ENCODE peak calls at places on chromosomes 13 and 19, in eight cellular contexts. One of them, this sample, is unnamed.

GRCh38 chr13:98284677-98285076 is 107.6 kb upstream of the RNF113B start:
- DNase-seq in suprapubic skin: no peak
- DNase-seq in astrocyte: no peak
- DNase-seq in A673: peak; percentile 26
- DNase-seq in esophagus squamous epithelium: no peak
- DNase-seq in body of pancreas: peak; percentile 39
- DNase-seq in breast epithelium: no peak
- DNase-seq in CD4-positive, CD25-positive, alpha-beta regulatory T cell: no peak
- DNase-seq in this sample: no peak

GRCh38 chr19:31308781-31309180 is 40.5 kb downstream of the TSHZ3 start:
- DNase-seq in suprapubic skin: peak; percentile 71
- DNase-seq in astrocyte: no peak
- DNase-seq in A673: no peak
- DNase-seq in esophagus squamous epithelium: no peak
- DNase-seq in body of pancreas: no peak
- DNase-seq in breast epithelium: no peak
- DNase-seq in CD4-positive, CD25-positive, alpha-beta regulatory T cell: no peak
- DNase-seq in this sample: no peak

GRCh38 chr19:16457195-16457953 is 14.4 kb downstream of the EPS15L1 start:
- DNase-seq in suprapubic skin: peak; percentile 84
- DNase-seq in astrocyte: peak; percentile 35
- DNase-seq in A673: peak; percentile 44
- DNase-seq in esophagus squamous epithelium: no peak
- DNase-seq in body of pancreas: peak; percentile 20
- DNase-seq in breast epithelium: no peak
- DNase-seq in CD4-positive, CD25-positive, alpha-beta regulatory T cell: peak; percentile 18
- DNase-seq in this sample: no peak

GRCh38 chr13:37598572-37598971 is at the start of gene POSTN:
- DNase-seq in suprapubic skin: no peak
- DNase-seq in astrocyte: peak; percentile 61
- DNase-seq in A673: no peak
- DNase-seq in esophagus squamous epithelium: no peak
- DNase-seq in body of pancreas: no peak
- DNase-seq in breast epithelium: no peak
- DNase-seq in CD4-positive, CD25-positive, alpha-beta regulatory T cell: no peak
- DNase-seq in this sample: no peak

GRCh38 chr13:101326710-101327109 is 89.6 kb downstream of the NALCN start:
- DNase-seq in suprapubic skin: no peak
- DNase-seq in astrocyte: no peak
- DNase-seq in A673: no peak
- DNase-seq in esophagus squamous epithelium: no peak
- DNase-seq in body of pancreas: no peak
- DNase-seq in breast epithelium: no peak
- DNase-seq in CD4-positive, CD25-positive, alpha-beta regulatory T cell: no peak
- DNase-seq in this sample: no peak

GRCh38 chr19:13864223-13864512 is 12.8 kb upstream of the NANOS3 start:
- DNase-seq in suprapubic skin: no peak
- DNase-seq in astrocyte: no peak
- DNase-seq in A673: no peak
- DNase-seq in esophagus squamous epithelium: no peak
- DNase-seq in body of pancreas: no peak
- DNase-seq in breast epithelium: no peak
- DNase-seq in CD4-positive, CD25-positive, alpha-beta regulatory T cell: no peak
- DNase-seq in this sample: no peak

GRCh38 chr13:23645851-23646250 is 75.6 kb downstream of the TNFRSF19 start:
- DNase-seq in suprapubic skin: no peak
- DNase-seq in astrocyte: no peak
- DNase-seq in A673: no peak
- DNase-seq in esophagus squamous epithelium: no peak
- DNase-seq in body of pancreas: no peak
- DNase-seq in breast epithelium: no peak
- DNase-seq in CD4-positive, CD25-positive, alpha-beta regulatory T cell: no peak
- DNase-seq in this sample: no peak

GRCh38 chr19:10288662-10289166 is 1.0 kb upstream of the ICAM5 start:
- DNase-seq in suprapubic skin: no peak
- DNase-seq in astrocyte: no peak
- DNase-seq in A673: peak; percentile 87
- DNase-seq in esophagus squamous epithelium: no peak
- DNase-seq in body of pancreas: no peak
- DNase-seq in breast epithelium: no peak
- DNase-seq in CD4-positive, CD25-positive, alpha-beta regulatory T cell: peak; percentile 71
- DNase-seq in this sample: peak; percentile 81

GRCh38 chr19:10766681-10767201 is 48.9 kb downstream of the DNM2 start:
- DNase-seq in suprapubic skin: no peak
- DNase-seq in astrocyte: peak; percentile 26
- DNase-seq in A673: peak; percentile 65
- DNase-seq in esophagus squamous epithelium: no peak
- DNase-seq in body of pancreas: peak; percentile 81
- DNase-seq in breast epithelium: no peak
- DNase-seq in CD4-positive, CD25-positive, alpha-beta regulatory T cell: no peak
- DNase-seq in this sample: no peak

GRCh38 chr13:79404361-79404760 is 1.7 kb downstream of the RBM26 start:
- DNase-seq in suprapubic skin: no peak
- DNase-seq in astrocyte: no peak
- DNase-seq in A673: no peak
- DNase-seq in esophagus squamous epithelium: no peak
- DNase-seq in body of pancreas: no peak
- DNase-seq in breast epithelium: no peak
- DNase-seq in CD4-positive, CD25-positive, alpha-beta regulatory T cell: no peak
- DNase-seq in this sample: no peak

GRCh38 chr13:79405501-79405830 is 589 bp downstream of the RBM26 start:
- DNase-seq in suprapubic skin: no peak
- DNase-seq in astrocyte: no peak
- DNase-seq in A673: peak; percentile 34
- DNase-seq in esophagus squamous epithelium: no peak
- DNase-seq in body of pancreas: no peak
- DNase-seq in breast epithelium: no peak
- DNase-seq in CD4-positive, CD25-positive, alpha-beta regulatory T cell: no peak
- DNase-seq in this sample: no peak

GRCh38 chr13:79406597-79406908 is 498 bp upstream of the RBM26 start:
- DNase-seq in suprapubic skin: no peak
- DNase-seq in astrocyte: no peak
- DNase-seq in A673: no peak
- DNase-seq in esophagus squamous epithelium: no peak
- DNase-seq in body of pancreas: no peak
- DNase-seq in breast epithelium: no peak
- DNase-seq in CD4-positive, CD25-positive, alpha-beta regulatory T cell: no peak
- DNase-seq in this sample: no peak

GRCh38 chr13:79405831-79406596 is at the start of gene RBM26:
- DNase-seq in suprapubic skin: peak; percentile 96
- DNase-seq in astrocyte: peak; percentile 82
- DNase-seq in A673: peak; percentile 96
- DNase-seq in esophagus squamous epithelium: peak; percentile 61
- DNase-seq in body of pancreas: peak; percentile 93
- DNase-seq in breast epithelium: peak; percentile 93
- DNase-seq in CD4-positive, CD25-positive, alpha-beta regulatory T cell: peak; percentile 97
- DNase-seq in this sample: peak; percentile 83

GRCh38 chr13:79404985-79405384 is 1.1 kb downstream of the RBM26 start:
- DNase-seq in suprapubic skin: no peak
- DNase-seq in astrocyte: no peak
- DNase-seq in A673: no peak
- DNase-seq in esophagus squamous epithelium: no peak
- DNase-seq in body of pancreas: no peak
- DNase-seq in breast epithelium: no peak
- DNase-seq in CD4-positive, CD25-positive, alpha-beta regulatory T cell: no peak
- DNase-seq in this sample: no peak
- H3K27ac ChIP-seq in suprapubic skin: peak overlapping the region; percentile 99
- H3K27ac ChIP-seq in astrocyte: peak overlapping the region; percentile 98
- H3K27ac ChIP-seq in A673: peak overlapping the region; percentile 90
- H3K27ac ChIP-seq in esophagus squamous epithelium: peak overlapping the region; percentile 98
- H3K27ac ChIP-seq in body of pancreas: peak overlapping the region; percentile 90
- H3K27ac ChIP-seq in breast epithelium: peak overlapping the region; percentile 98
- H3K27ac ChIP-seq in CD4-positive, CD25-positive, alpha-beta regulatory T cell: peak overlapping the region; percentile 96
- H3K27ac ChIP-seq in this sample: peak overlapping the region; percentile 75

DNA sequence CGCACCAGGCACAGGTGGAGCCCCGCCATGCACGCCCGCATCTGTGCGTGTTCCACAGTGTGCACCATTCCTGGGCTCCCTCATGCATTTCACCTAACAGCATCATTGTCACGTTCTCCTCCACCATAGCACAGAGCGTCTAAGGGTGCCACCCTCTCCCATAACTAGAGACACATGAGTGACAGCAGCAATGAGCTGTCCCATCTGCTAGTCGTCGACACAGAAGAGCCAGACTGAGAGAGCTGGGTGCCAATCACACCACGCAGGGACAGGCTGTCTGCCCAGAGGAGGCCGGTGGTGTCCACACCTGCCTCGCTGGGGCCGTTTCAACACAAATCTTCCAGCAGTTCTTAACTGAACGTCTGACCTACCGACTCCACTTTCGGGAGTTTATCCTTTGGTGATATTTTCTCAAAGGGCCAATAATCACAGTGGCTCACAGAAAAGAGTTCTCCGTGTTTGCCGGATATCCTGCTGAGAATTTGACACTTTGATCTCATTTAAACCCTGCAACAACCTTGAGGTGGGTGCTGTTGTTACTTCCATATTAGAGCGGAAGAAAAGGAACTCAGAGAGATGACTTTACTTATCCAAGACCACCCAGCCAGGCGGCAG is 16.1 kb downstream of the CLEC11A start:
- DNase-seq in suprapubic skin: no peak
- DNase-seq in astrocyte: no peak
- DNase-seq in A673: peak; percentile 91
- DNase-seq in esophagus squamous epithelium: no peak
- DNase-seq in body of pancreas: no peak
- DNase-seq in breast epithelium: no peak
- DNase-seq in CD4-positive, CD25-positive, alpha-beta regulatory T cell: no peak
- DNase-seq in this sample: no peak
- H3K4me3 ChIP-seq in suprapubic skin: no peak overlapping the region
- H3K4me3 ChIP-seq in astrocyte: no peak overlapping the region
- H3K4me3 ChIP-seq in A673: peak overlapping the region; percentile 25
- H3K4me3 ChIP-seq in esophagus squamous epithelium: no peak overlapping the region
- H3K4me3 ChIP-seq in body of pancreas: no peak overlapping the region
- H3K4me3 ChIP-seq in breast epithelium: no peak overlapping the region
- H3K4me3 ChIP-seq in CD4-positive, CD25-positive, alpha-beta regulatory T cell: no peak overlapping the region
- H3K4me3 ChIP-seq in this sample: no peak overlapping the region

GRCh38 chr13:74206855-74207254 is 72.7 kb upstream of the KLF12 start:
- DNase-seq in suprapubic skin: no peak
- DNase-seq in astrocyte: no peak
- DNase-seq in A673: no peak
- DNase-seq in esophagus squamous epithelium: no peak
- DNase-seq in body of pancreas: no peak
- DNase-seq in breast epithelium: no peak
- DNase-seq in CD4-positive, CD25-positive, alpha-beta regulatory T cell: no peak
- DNase-seq in this sample: no peak
- H3K27ac ChIP-seq in suprapubic skin: no peak overlapping the region
- H3K27ac ChIP-seq in astrocyte: peak overlapping the region; percentile 81
- H3K27ac ChIP-seq in A673: no peak overlapping the region
- H3K27ac ChIP-seq in esophagus squamous epithelium: no peak overlapping the region
- H3K27ac ChIP-seq in body of pancreas: no peak overlapping the region
- H3K27ac ChIP-seq in breast epithelium: no peak overlapping the region
- H3K27ac ChIP-seq in CD4-positive, CD25-positive, alpha-beta regulatory T cell: no peak overlapping the region
- H3K27ac ChIP-seq in this sample: no peak overlapping the region

GRCh38 chr13:114129649-114130062 is 2.8 kb downstream of the RASA3 start:
- DNase-seq in suprapubic skin: no peak
- DNase-seq in astrocyte: no peak
- DNase-seq in A673: no peak
- DNase-seq in esophagus squamous epithelium: no peak
- DNase-seq in body of pancreas: no peak
- DNase-seq in breast epithelium: no peak
- DNase-seq in CD4-positive, CD25-positive, alpha-beta regulatory T cell: peak; percentile 52
- DNase-seq in this sample: no peak
- H3K4me3 ChIP-seq in suprapubic skin: no peak overlapping the region
- H3K4me3 ChIP-seq in astrocyte: peak overlapping the region; percentile 99
- H3K4me3 ChIP-seq in A673: no peak overlapping the region
- H3K4me3 ChIP-seq in esophagus squamous epithelium: no peak overlapping the region
- H3K4me3 ChIP-seq in body of pancreas: no peak overlapping the region
- H3K4me3 ChIP-seq in breast epithelium: no peak overlapping the region
- H3K4me3 ChIP-seq in CD4-positive, CD25-positive, alpha-beta regulatory T cell: peak overlapping the region; percentile 97
- H3K4me3 ChIP-seq in this sample: no peak overlapping the region

DNA sequence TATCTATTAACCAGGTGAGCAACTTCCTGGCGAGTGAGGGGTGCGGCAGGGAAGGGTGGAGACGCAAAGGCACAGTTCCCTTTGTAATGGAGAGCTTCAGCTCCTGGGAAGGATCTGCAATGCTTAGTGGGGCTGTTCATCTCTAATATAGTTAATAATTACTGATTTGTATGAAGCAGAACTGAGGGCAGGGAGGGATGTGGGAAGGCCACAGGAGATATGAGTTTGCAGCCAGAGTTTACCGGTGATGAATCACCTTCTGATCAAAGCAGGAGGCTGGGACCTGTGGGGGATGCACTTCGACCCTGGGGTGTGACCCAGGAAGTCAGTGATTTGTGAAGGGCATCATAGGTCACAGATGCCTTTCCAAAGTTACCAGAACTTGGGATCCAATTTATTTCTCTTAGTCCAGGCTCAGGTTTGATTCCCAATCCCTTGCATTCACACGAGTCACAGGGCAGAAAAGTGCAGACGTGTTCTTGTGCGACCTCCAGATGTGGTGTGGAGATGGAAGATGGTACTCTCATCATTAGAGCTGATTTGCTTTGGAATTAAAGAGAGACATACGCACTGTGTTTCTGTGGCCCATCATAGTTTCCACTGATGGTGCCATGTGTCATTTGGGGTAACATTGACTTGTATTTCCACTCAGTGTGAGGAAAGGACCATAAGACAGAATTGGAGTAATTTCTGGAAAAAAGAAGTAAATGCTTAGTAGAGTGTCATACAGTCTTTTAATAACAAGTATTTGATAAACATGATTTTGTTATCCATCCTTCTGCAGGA is 55.0 kb downstream of the LRCH1 start:
- DNase-seq in suprapubic skin: no peak
- DNase-seq in astrocyte: no peak
- DNase-seq in A673: no peak
- DNase-seq in esophagus squamous epithelium: no peak
- DNase-seq in body of pancreas: no peak
- DNase-seq in breast epithelium: no peak
- DNase-seq in CD4-positive, CD25-positive, alpha-beta regulatory T cell: peak; percentile 19
- DNase-seq in this sample: no peak
- H3K27ac ChIP-seq in suprapubic skin: no peak overlapping the region
- H3K27ac ChIP-seq in astrocyte: no peak overlapping the region
- H3K27ac ChIP-seq in A673: no peak overlapping the region
- H3K27ac ChIP-seq in esophagus squamous epithelium: no peak overlapping the region
- H3K27ac ChIP-seq in body of pancreas: no peak overlapping the region
- H3K27ac ChIP-seq in breast epithelium: no peak overlapping the region
- H3K27ac ChIP-seq in CD4-positive, CD25-positive, alpha-beta regulatory T cell: no peak overlapping the region
- H3K27ac ChIP-seq in this sample: no peak overlapping the region

GRCh38 chr19:4010808-4011110 is 3.2 kb downstream of the PIAS4 start:
- DNase-seq in suprapubic skin: no peak
- DNase-seq in astrocyte: no peak
- DNase-seq in A673: no peak
- DNase-seq in esophagus squamous epithelium: no peak
- DNase-seq in body of pancreas: no peak
- DNase-seq in breast epithelium: no peak
- DNase-seq in CD4-positive, CD25-positive, alpha-beta regulatory T cell: no peak
- DNase-seq in this sample: no peak
- H3K4me3 ChIP-seq in suprapubic skin: no peak overlapping the region
- H3K4me3 ChIP-seq in astrocyte: no peak overlapping the region
- H3K4me3 ChIP-seq in A673: no peak overlapping the region
- H3K4me3 ChIP-seq in esophagus squamous epithelium: no peak overlapping the region
- H3K4me3 ChIP-seq in body of pancreas: no peak overlapping the region
- H3K4me3 ChIP-seq in breast epithelium: no peak overlapping the region
- H3K4me3 ChIP-seq in CD4-positive, CD25-positive, alpha-beta regulatory T cell: no peak overlapping the region
- H3K4me3 ChIP-seq in this sample: no peak overlapping the region